ENCODE peak calls at places on chromosomes 12 and 14, in eight cellular contexts. B is adipocyte, L is IMR-90, C is neural progenitor cell, H is keratinocyte, X is HCT116, G is NT2/D1, A is fibroblast of lung. R is an unnamed sample. For H3K4me1, the result is how much of the 10 kb centered on the place peaks cover.

GRCh38 chr12:25423355-25423754 is 129.7 kb downstream of the LMNTD1 start:
- DNase-seq in B (no peak), L (no peak), C (no peak), A (peak), G (no peak), H (no peak), X (no peak), R (peak)

GRCh38 chr14:90846511-90846910 is 30.3 kb upstream of the TTC7B start:
- DNase-seq in H (peak), B (peak), G (no peak), C (no peak), L (peak), A (peak), X (no peak), R (peak)

GRCh38 chr14:68820536-68820935 is 27.7 kb upstream of the ZFP36L1 start:
- DNase-seq in C (no peak), H (no peak), X (no peak), G (no peak), B (no peak), A (no peak), L (no peak), R (no peak)

GRCh38 chr12:26987634-26988424 is 26.4 kb downstream of the TM7SF3 start:
- DNase-seq in L (peak), G (no peak), C (no peak), B (no peak), X (no peak), H (no peak), A (peak), R (no peak)

GRCh38 chr12:131057722-131058515 is 104.2 kb downstream of the ADGRD1 start:
- DNase-seq in X (no peak), B (no peak), A (no peak), L (no peak), G (no peak), C (no peak), H (no peak), R (no peak)

GRCh38 chr12:100156731-100157426 is 14.2 kb upstream of the BLTP3B start:
- DNase-seq in H (no peak), A (no peak), C (no peak), B (no peak), G (no peak), X (no peak), L (no peak), R (no peak)

GRCh38 chr12:69070319-69071090 is 137.5 kb upstream of the CPM start:
- DNase-seq in H (peak), L (peak), G (peak), C (peak), X (peak), B (peak), A (peak), R (peak)

GRCh38 chr12:4562034-4562657 is at the start of gene DYRK4:
- DNase-seq in L (peak), A (peak), B (peak), G (peak), H (no peak), C (peak), X (no peak), R (peak)

GRCh38 chr12:49069507-49070346 is at the start of gene RHEBL1:
- DNase-seq in B (peak), A (peak), X (peak), L (peak), G (peak), H (peak), C (peak), R (peak)

GRCh38 chr12:104974626-104975290 is 11.4 kb upstream of the NOPCHAP1 start:
- DNase-seq in L (peak), C (no peak), G (no peak), A (peak), H (peak), B (no peak), X (no peak), R (peak)

GRCh38 chr14:33019346-33019745 is 80.7 kb downstream of the NPAS3 start:
- DNase-seq in B (no peak), C (no peak), X (no peak), H (no peak), L (no peak), A (no peak), G (no peak), R (no peak)

GRCh38 chr14:32185097-32185496 is 16.7 kb upstream of the RNU6-7 start:
- DNase-seq in C (no peak), B (no peak), H (no peak), L (no peak), G (no peak), A (no peak), X (no peak), R (no peak)

GRCh38 chr14:90383731-90384542 is 12.9 kb upstream of the CALM1 start:
- DNase-seq in H (no peak), A (peak), X (no peak), C (peak), G (no peak), L (peak), B (peak), R (peak)

GRCh38 chr12:132285991-132286681 is 43.3 kb downstream of the GALNT9 start:
- DNase-seq in A (peak), H (no peak), C (peak), G (no peak), X (no peak), B (peak), L (peak), R (peak)

GRCh38 chr14:100019156-100019882 is 45.9 kb upstream of the EVL start:
- DNase-seq in B (no peak), X (no peak), H (no peak), G (no peak), C (peak), L (peak), A (peak), R (peak)

GRCh38 chr14:66477567-66477966 is 8.6 kb upstream of the CCDC196 start:
- DNase-seq in L (no peak), G (no peak), B (no peak), A (no peak), X (no peak), H (no peak), C (no peak), R (no peak)

GRCh38 chr14:82070753-82071152 is 537.1 kb upstream of the SEL1L start:
- DNase-seq in X (no peak), B (no peak), A (no peak), L (no peak), H (no peak), G (no peak), C (no peak), R (no peak)

GRCh38 chr14:101408077-101408831 is 153.0 kb upstream of the DIO3 start:
- DNase-seq in B (peak), G (no peak), C (no peak), H (no peak), L (peak), X (no peak), A (peak), R (peak)

GRCh38 chr12:108381793-108382436 is 42.8 kb upstream of the CMKLR1 start:
- DNase-seq in B (peak), A (no peak), G (peak), L (no peak), C (peak), X (no peak), H (no peak), R (no peak)

GRCh38 chr14:67457782-67458181 is 30.7 kb downstream of the TMEM229B start:
- DNase-seq in L (no peak), G (no peak), C (peak), H (no peak), B (peak), X (no peak), A (peak), R (peak)

GRCh38 chr12:32365473-32366064 is 33.8 kb upstream of the FGD4 start:
- DNase-seq in A (peak), X (peak), L (peak), C (peak), H (peak), B (peak), G (peak), R (peak)

GRCh38 chr12:62481843-62482540 is 15.4 kb downstream of the MON2 start:
- DNase-seq in C (no peak), L (no peak), H (no peak), A (no peak), B (no peak), G (no peak), X (no peak), R (no peak)

GRCh38 chr12:26870491-26871419 is 37.8 kb upstream of the ITPR2 start:
- DNase-seq in X (peak), H (no peak), B (peak), L (peak), A (peak), C (no peak), G (no peak), R (peak)

GRCh38 chr12:10543499-10543898 is 37.8 kb downstream of the EIF2S3B start:
- DNase-seq in A (no peak), H (no peak), G (no peak), L (no peak), C (no peak), X (no peak), B (no peak), R (no peak)

GRCh38 chr12:27580561-27581330 is 56.7 kb downstream of the PPFIBP1 start:
- DNase-seq in H (peak), C (no peak), B (no peak), G (no peak), X (no peak), A (no peak), L (no peak), R (no peak)

GRCh38 chr12:80648866-80649265 is 58.6 kb upstream of the MYF6 start:
- DNase-seq in A (peak), B (peak), C (no peak), G (no peak), H (no peak), L (peak), X (no peak), R (peak)

GRCh38 chr12:100956311-100956852 is 161.8 kb downstream of the ANO4 start:
- DNase-seq in B (no peak), C (no peak), G (no peak), H (no peak), A (peak), X (no peak), L (peak), R (peak)

GRCh38 chr14:68619805-68620574 is 172.9 kb downstream of the ZFP36L1 start:
- DNase-seq in X (peak), L (peak), A (peak), C (no peak), H (no peak), B (no peak), G (no peak), R (peak)

GRCh38 chr14:22570132-22570949 is 18.7 kb downstream of the DAD1 start:
- DNase-seq in C (peak), X (peak), A (peak), L (peak), G (peak), H (no peak), B (peak), R (peak)

GRCh38 chr12:91094957-91095356 is 16.3 kb downstream of the LUM start:
- DNase-seq in H (no peak), A (no peak), X (no peak), L (no peak), G (no peak), C (no peak), B (no peak), R (no peak)

GRCh38 chr12:69534389-69534822 is 50.9 kb upstream of the CCT2 start:
- DNase-seq in B (peak), L (peak), A (peak), H (peak), G (peak), X (peak), C (peak), R (peak)

GRCh38 chr14:31932675-31933074 is 144.4 kb upstream of the ARHGAP5 start:
- DNase-seq in H (no peak), X (no peak), A (no peak), C (peak), L (no peak), G (no peak), B (no peak), R (no peak)

GRCh38 chr14:80587096-80587724 is 354.3 kb downstream of the CEP128 start:
- DNase-seq in C (peak), G (no peak), X (peak), L (peak), B (peak), H (no peak), A (peak), R (peak)

GRCh38 chr12:5556946-5557673 is 125.2 kb downstream of the NTF3 start:
- DNase-seq in B (peak), C (no peak), H (no peak), X (no peak), G (no peak), L (no peak), A (no peak), R (no peak)

GRCh38 chr14:41144370-41144769 is 462.3 kb upstream of the LRFN5 start:
- DNase-seq in G (no peak), B (no peak), L (no peak), X (no peak), H (no peak), A (no peak), C (no peak), R (no peak)

GRCh38 chr14:102826751-102827675 is 49.8 kb downstream of the TRAF3 start:
- DNase-seq in A (no peak), C (no peak), X (no peak), B (no peak), H (no peak), G (no peak), L (no peak), R (no peak)

GRCh38 chr12:49548822-49549648 is 10.2 kb downstream of the KCNH3 start:
- DNase-seq in L (no peak), C (peak), A (peak), G (no peak), H (no peak), B (peak), X (no peak), R (no peak)

GRCh38 chr12:20492251-20492728 is 124.0 kb downstream of the PDE3A start:
- DNase-seq in X (peak), B (no peak), C (no peak), G (no peak), A (peak), H (no peak), L (peak), R (peak)

GRCh38 chr12:57550628-57551549 is 1.0 kb downstream of the KIF5A start:
- DNase-seq in C (no peak), L (no peak), X (no peak), H (no peak), A (no peak), G (no peak), B (no peak), R (no peak)

GRCh38 chr12:57548488-57548887 is 1.4 kb upstream of the KIF5A start:
- DNase-seq in C (no peak), X (no peak), H (no peak), B (no peak), L (no peak), A (no peak), G (no peak), R (no peak)

GRCh38 chr12:57551637-57552305 is 1.9 kb downstream of the KIF5A start:
- DNase-seq in H (no peak), A (no peak), G (no peak), L (no peak), C (no peak), X (no peak), B (no peak), R (no peak)

GRCh38 chr12:57549203-57549908 is 488 bp upstream of the KIF5A start:
- DNase-seq in B (no peak), L (no peak), C (no peak), X (no peak), A (no peak), G (no peak), H (no peak), R (no peak)

DNA sequence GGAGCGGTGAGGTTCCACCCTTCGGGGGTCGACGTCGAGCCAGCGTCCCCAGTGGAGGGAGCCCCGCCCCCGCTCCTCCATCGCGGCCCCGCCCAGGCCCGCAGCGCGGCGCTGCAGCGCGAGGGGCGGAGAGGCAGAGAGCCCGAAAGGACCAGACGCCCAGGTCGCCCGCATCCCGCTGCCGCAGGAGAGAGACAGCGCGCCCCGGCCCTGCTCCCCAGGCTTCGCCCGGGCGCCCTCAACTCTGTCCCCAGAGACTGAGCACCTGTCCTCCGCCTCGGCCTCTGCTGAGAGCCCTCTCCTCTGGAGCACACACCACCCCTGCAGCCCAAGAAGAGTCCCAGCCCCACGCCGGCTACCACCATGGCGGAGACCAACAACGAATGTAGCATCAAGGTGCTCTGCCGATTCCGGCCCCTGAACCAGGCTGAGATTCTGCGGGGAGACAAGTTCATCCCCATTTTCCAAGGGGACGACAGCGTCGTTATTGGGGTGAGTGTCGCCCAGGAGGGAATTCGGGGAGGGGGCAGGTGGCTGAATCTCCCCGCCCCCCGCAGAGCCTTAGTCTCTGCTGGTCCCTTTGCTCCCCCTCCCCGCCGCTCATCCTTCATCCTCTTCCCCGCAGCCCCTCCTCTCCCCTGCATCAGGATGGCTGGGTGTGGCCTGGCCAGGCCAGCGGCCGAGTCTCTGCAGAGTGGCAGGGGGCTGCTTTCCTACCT is at the start of gene KIF5A:
- DNase-seq in A (peak), L (no peak), X (no peak), H (no peak), B (peak), C (peak), G (no peak), R (no peak)
- H3K4me3 ChIP-seq in A (peak), L (peak), X (peak), H (no peak), B (no peak), C (peak), G (peak), R (peak)

GRCh38 chr12:1937481-1938224 is 19.2 kb upstream of the CACNA2D4 start:
- DNase-seq in X (no peak), B (no peak), L (no peak), G (no peak), H (no peak), A (no peak), C (no peak), R (no peak)
- H3K9ac ChIP-seq in X (no peak), B (no peak), L (no peak), G (no peak), H (no peak), A (no peak), C (no peak), R (no peak)

GRCh38 chr12:117051380-117051779 is 47.8 kb downstream of the TESC start:
- DNase-seq in B (no peak), L (no peak), C (no peak), G (no peak), A (no peak), H (no peak), X (no peak), R (no peak)
- H3K4me1 ChIP-seq in B (under half), L (under half), C (under half), G (under half), A (under half), H (under half), X (under half), R (under half)

GRCh38 chr12:16112626-16113560 is 164.6 kb downstream of the SLC15A5 start:
- DNase-seq in B (peak), H (no peak), L (no peak), G (peak), C (peak), X (no peak), A (no peak), R (no peak)

GRCh38 chr12:16110596-16110995 is 166.9 kb downstream of the SLC15A5 start:
- DNase-seq in C (no peak), H (no peak), G (no peak), X (no peak), A (no peak), L (no peak), B (no peak), R (no peak)

GRCh38 chr12:16112151-16112550 is 165.3 kb downstream of the SLC15A5 start:
- DNase-seq in B (no peak), X (no peak), L (no peak), H (no peak), C (peak), G (no peak), A (no peak), R (no peak)
- H3K4me3 ChIP-seq in B (no peak), X (no peak), L (no peak), H (no peak), C (peak), G (no peak), A (no peak), R (no peak)

GRCh38 chr14:88005978-88006851 is 1.3 kb downstream of the GPR65 start:
- DNase-seq in X (no peak), B (no peak), A (peak), G (no peak), H (no peak), C (no peak), L (no peak), R (peak)

GRCh38 chr14:88004637-88005036 is 298 bp upstream of the GPR65 start:
- DNase-seq in C (no peak), L (no peak), B (no peak), G (no peak), X (no peak), A (no peak), H (no peak), R (no peak)

GRCh38 chr14:88007608-88008007 is 2.7 kb downstream of the GPR65 start:
- DNase-seq in G (no peak), X (no peak), C (no peak), B (no peak), H (no peak), A (no peak), L (no peak), R (no peak)

GRCh38 chr14:88002421-88002820 is 2.5 kb upstream of the GPR65 start:
- DNase-seq in X (no peak), L (no peak), G (no peak), A (no peak), C (no peak), H (no peak), B (no peak), R (no peak)

GRCh38 chr14:88005050-88005481 is at the start of gene GPR65:
- DNase-seq in G (no peak), C (no peak), B (no peak), X (no peak), H (no peak), L (no peak), A (no peak), R (no peak)
- H3K9ac ChIP-seq in G (no peak), C (no peak), B (no peak), X (no peak), H (no peak), L (no peak), A (no peak), R (no peak)

DNA sequence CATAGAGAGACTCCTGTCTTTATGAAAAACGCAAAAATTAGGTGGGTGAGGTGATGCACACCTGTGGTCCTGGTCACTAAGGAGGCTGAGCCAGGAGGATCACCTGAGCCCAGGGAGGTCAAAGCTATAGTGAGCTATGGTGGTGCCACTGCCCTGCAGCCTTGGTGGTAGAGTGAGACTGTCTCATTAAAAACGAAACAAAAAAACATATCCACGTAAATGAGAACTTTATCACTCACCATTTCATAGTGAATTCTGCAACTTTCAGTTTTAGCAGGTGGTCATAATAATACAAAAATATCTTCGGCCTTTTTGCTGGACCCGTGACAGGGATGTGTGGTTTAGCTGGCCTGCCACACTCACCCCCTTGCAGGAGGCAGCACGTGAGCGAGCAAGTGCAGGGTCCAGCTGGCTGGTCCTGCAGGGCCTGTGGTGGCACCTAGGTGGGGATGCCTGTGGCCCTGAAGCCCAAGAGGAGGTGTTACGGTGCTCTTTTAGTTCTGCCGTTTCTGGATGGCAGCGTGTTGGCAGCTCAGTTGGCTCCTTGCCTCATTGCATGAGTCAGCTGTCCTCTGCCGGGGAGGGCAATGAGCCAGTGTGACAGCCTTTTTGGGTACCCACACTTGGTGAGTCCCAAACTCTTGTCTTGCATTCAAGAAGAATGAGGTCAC is 1330.7 kb upstream of the TMEM132C start:
- DNase-seq in X (peak), B (peak), C (no peak), H (no peak), G (no peak), L (no peak), A (peak), R (peak)
- H3K4me1 ChIP-seq in X (under half), B (under half), C (under half), H (under half), G (under half), L (under half), A (under half), R (under half)

R was measured in astrocyte.